ENCODE peak calls at places on chromosomes 6 and 20, in five cellular contexts. P, O, R, Y and X are unnamed samples.

GRCh38 chr20:54058420-54059139 is 11.8 kb downstream of the BCAS1 start:
- DNase-seq in P (no peak), O (peak), R (no peak), Y (no peak), X (peak)

GRCh38 chr6:154791561-154792317 is 58.5 kb downstream of the SCAF8 start:
- DNase-seq in P (no peak), O (no peak), R (no peak), Y (no peak), X (no peak)

GRCh38 chr6:137341721-137342195 is 122.6 kb upstream of the IFNGR1 start:
- DNase-seq in P (no peak), O (peak), R (no peak), Y (no peak), X (no peak)

GRCh38 chr20:24502184-24502583 is 32.8 kb downstream of the SYNDIG1 start:
- DNase-seq in P (no peak), O (no peak), R (peak), Y (peak), X (peak)

GRCh38 chr20:53943522-53944291 is 126.7 kb downstream of the BCAS1 start:
- DNase-seq in P (no peak), O (peak), R (no peak), Y (no peak), X (peak)

GRCh38 chr6:136383271-136383670 is 93.6 kb upstream of the BCLAF1 start:
- DNase-seq in P (no peak), O (no peak), R (no peak), Y (no peak), X (no peak)

GRCh38 chr20:50550531-50550930 is 40.3 kb downstream of the PTPN1 start:
- DNase-seq in P (no peak), O (no peak), R (no peak), Y (no peak), X (no peak)

GRCh38 chr6:111625511-111626331 is 20.0 kb upstream of the TRAF3IP2 start:
- DNase-seq in P (no peak), O (no peak), R (no peak), Y (peak), X (peak)

DNA sequence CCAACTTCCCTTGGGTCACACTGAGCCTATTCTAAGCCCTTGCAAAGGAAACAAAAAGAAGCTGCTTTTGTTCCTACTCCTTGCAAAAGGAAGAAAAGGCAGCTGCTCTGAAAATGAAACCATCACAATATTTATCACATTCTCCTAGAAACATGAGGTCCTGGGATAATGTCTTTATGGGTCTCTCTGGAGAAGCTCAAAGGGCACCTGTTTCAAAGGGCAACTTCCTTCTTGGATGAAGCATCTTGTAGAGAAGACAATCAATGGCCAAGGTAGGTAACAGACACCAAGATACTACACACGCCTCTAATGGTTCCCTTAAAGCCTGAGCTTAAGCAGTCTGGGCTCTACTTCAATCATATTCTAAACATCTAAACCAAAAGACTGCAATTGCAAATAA is 10.4 kb downstream of the ELOVL5 start:
- DNase-seq in P (no peak), O (no peak), R (no peak), Y (no peak), X (no peak)
- H3K4me3 ChIP-seq in P (no peak), O (no peak), R (no peak), Y (no peak), X (no peak)

GRCh38 chr6:135181333-135182119 is 418 bp downstream of the MYB start:
- DNase-seq in P (no peak), O (peak), R (peak), Y (no peak), X (peak)

GRCh38 chr6:135180458-135181332 is at the start of gene MYB:
- DNase-seq in P (peak), O (peak), R (peak), Y (peak), X (peak)

GRCh38 chr6:135182120-135182992 is 1.2 kb downstream of the MYB start:
- DNase-seq in P (peak), O (peak), R (peak), Y (no peak), X (peak)

GRCh38 chr6:135182993-135183531 is 2.0 kb downstream of the MYB start:
- DNase-seq in P (peak), O (peak), R (peak), Y (no peak), X (no peak)

DNA sequence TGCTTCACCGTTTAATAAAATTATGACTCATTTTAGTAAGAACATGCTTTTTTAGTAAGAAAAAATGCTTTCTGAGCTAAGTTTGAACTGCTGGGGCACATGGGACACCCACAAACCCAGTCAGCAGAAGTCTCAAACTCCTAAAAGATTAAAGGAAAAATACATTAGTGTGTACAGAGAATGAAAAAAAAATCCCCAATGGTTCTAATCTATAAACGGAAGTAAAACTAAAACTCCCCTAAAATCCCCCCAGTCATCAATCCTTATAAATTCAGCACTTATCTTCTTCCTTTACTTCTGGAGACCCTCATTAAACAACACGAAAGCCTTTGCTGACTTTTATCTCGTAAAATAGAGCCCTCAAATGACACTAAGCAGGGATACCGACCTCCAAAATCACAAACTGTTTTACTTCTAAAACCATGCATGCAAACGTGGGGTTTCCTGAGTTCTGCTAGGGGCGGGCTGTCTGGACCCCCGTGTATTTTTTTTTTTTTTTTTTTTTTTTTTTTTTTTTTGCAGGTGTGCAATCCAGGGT is 1.1 kb upstream of the MYB start:
- DNase-seq in P (no peak), O (no peak), R (no peak), Y (peak), X (no peak)
- H3K4me3 ChIP-seq in P (peak), O (peak), R (no peak), Y (no peak), X (peak)

GRCh38 chr6:27720607-27721580 is 191.3 kb downstream of the OR2B2 start:
- DNase-seq in P (no peak), O (peak), R (peak), Y (peak), X (no peak)
- H3K4me3 ChIP-seq in P (no peak), O (peak), R (peak), Y (no peak), X (no peak)

DNA sequence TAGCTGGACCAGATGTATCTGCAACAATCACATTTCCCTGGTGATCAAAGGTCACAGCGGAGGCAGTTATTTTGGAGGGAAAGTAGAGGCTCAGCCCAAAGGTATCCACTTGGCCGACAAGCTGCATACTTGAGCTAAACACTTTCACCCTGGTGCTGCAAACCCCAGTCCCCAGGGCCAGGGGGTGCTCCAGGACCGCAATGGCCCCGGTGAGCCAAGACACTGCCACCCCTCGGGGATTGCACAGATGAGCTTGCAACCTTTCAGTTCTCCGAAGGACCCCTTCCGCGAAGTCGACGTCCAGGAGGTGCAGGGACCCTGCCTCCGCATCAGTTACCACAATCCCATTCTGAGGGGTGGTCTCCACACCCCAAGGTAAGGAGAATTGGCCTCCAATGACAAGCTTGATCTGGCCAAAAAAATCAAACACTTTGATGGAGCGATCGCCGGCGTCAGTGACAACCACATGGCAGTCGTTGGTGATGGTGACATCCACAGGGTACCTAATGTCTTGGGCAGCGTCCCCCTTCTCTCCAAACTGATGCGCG is 823 bp downstream of the NHLRC1 start:
- DNase-seq in P (no peak), O (peak), R (no peak), Y (no peak), X (no peak)
- H3K4me3 ChIP-seq in P (peak), O (peak), R (no peak), Y (peak), X (no peak)